ENCODE peak calls at places on chromosomes 12 and 14, in six cellular contexts. D, R, O, U, T and K are unnamed samples.

GRCh38 chr14:104592292-104592672 is 12.3 kb downstream of the TMEM179 start:
- DNase-seq in O (no peak), T (no peak), D (no peak), R (no peak), U (no peak), K (no peak)

GRCh38 chr12:65646127-65646643 is 178.1 kb upstream of the HMGA2 start:
- DNase-seq in D (no peak), U (no peak), R (no peak), T (no peak), O (no peak), K (no peak)

GRCh38 chr12:96228566-96229248 is 34.5 kb downstream of the ELK3 start:
- DNase-seq in O (no peak), U (no peak), T (no peak), R (no peak), D (no peak), K (no peak)

GRCh38 chr12:130127527-130127908 is 34.7 kb upstream of the FZD10 start:
- DNase-seq in U (no peak), T (no peak), O (no peak), R (peak), D (no peak), K (no peak)

GRCh38 chr14:100856056-100856950 is 30.4 kb downstream of the MEG3 start:
- DNase-seq in U (no peak), R (no peak), T (no peak), O (no peak), D (no peak), K (no peak)

GRCh38 chr14:96821501-96821900 is 24.3 kb downstream of the VRK1 start:
- DNase-seq in R (no peak), T (no peak), U (no peak), O (no peak), D (no peak), K (no peak)

GRCh38 chr14:63436286-63437098 is 106.7 kb downstream of the PPP2R5E start:
- DNase-seq in T (no peak), R (no peak), D (no peak), U (no peak), O (no peak), K (peak)

GRCh38 chr12:106434521-106434920 is 77.0 kb downstream of the POLR3B start:
- DNase-seq in U (no peak), O (no peak), R (no peak), D (no peak), T (no peak), K (no peak)

GRCh38 chr12:63319936-63320633 is 169.1 kb upstream of the AVPR1A start:
- DNase-seq in U (no peak), D (no peak), T (no peak), O (no peak), R (no peak), K (no peak)

GRCh38 chr12:89390802-89391673 is 38.7 kb upstream of the DUSP6 start:
- DNase-seq in T (peak), U (no peak), R (no peak), D (no peak), O (no peak), K (peak)

DNA sequence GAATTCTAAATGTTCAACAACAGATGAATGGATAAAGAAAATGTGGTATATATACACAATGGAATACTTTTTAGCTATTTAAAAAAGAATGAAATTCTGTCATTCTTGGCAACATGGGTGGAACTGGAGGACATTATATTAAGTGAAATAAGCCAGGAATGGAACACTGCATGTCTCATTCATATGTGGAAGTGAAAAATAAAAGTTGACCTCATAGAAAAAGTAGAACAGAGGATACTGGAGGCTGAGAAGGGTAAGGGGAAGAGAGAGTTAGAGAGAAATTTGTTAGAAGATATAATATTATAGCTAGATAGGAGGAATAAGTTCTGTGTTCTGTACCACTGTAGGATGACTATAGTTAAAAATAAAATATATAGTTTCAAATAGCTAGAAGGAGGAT is 35.9 kb upstream of the ZFP36L1 start:
- DNase-seq in R (no peak), T (no peak), U (no peak), O (no peak), D (no peak), K (no peak)
- H3K4ac ChIP-seq in R (no peak), T (no peak), U (no peak), O (no peak), D (no peak), K (no peak)

DNA sequence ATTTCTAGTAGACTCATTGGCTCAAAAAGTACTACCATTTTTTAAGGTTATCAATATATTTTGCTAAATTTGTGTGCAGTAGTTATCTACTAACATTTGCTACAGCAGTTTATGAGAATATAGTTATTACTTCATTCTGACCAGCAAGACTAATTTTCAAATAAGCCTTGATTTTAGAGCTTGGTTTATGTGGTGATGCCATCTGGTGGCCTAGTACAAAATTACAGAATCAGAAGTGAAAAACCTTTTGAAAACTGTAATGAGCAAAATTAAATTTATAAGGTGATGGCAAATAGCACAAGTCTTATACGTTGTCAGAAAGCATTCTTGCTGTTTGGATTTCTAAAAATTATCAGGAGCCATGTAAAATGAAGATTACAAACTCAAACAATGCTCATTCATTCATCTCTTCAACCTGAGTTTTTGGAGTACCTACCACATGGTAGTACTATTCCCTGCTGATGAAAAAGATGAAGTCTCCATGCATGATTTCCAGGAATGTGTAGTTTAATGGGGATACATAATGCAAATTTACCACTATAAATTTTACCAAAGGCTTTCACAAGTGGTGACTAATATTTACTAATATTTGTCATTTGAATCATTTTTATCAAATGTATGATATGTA is 51.0 kb downstream of the MAGOHB start:
- DNase-seq in U (peak), O (no peak), R (peak), D (no peak), T (peak), K (peak)
- H2BK15ac ChIP-seq in U (no peak), O (no peak), R (no peak), D (no peak), T (no peak), K (no peak)

DNA sequence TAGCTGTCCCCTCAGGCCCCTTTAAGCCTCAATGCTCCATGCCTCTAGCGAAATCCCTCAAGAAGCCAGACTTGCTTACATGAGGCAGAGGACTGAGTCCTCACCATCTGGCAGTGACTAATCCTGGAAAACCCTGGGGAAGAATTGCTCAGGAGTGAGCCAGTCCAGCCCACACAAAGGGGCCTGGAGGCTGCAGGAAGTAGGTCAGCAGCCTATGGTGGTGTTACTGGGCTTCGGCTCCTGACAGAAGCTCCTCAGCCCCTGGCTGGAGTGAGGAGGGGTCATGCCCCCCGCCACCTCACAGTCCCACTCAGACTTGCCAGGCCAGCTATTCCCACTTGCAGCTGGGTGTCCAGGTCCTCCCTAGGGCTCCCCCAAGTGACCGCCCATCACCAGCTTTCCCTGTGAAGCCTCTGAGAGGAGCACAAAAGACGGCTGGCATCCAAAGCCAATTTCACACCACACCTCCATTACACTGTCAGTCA is 250.5 kb downstream of the DPF3 start:
- DNase-seq in T (peak), O (peak), U (no peak), R (peak), D (no peak), K (peak)
- H2AK5ac ChIP-seq in T (peak), O (no peak), U (no peak), R (no peak), D (no peak), K (peak)

GRCh38 chr12:115341442-115341841 is 657.5 kb upstream of the TBX3 start:
- DNase-seq in U (no peak), O (no peak), D (no peak), R (peak), T (peak), K (peak)
- H3K4ac ChIP-seq in U (no peak), O (no peak), D (no peak), R (no peak), T (peak), K (no peak)

DNA sequence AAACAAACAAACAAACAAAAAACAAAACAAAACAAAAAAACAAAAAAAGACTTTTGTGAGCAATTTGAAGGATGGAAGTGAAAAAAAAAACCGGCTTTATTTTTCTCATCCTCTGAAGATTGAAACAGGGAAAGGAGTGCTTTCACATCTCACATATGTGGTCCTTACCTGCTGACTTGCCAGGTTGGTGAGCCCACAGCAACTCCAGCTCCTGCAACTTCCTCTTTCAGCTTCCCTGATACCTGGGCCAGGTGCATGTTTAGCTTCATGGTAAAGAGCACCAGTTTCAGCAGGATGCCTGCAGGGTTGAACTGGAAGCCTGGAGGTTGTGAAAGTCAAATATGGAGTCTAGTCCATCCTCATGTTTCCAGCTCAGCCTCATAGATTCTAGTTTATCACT is 221.2 kb upstream of the OTX2 start:
- DNase-seq in T (no peak), D (no peak), U (no peak), O (no peak), R (no peak), K (no peak)
- H2BK15ac ChIP-seq in T (no peak), D (no peak), U (no peak), O (no peak), R (no peak), K (no peak)

GRCh38 chr14:81418057-81418790 is 18.1 kb upstream of the STON2 start:
- DNase-seq in U (no peak), D (no peak), O (no peak), R (no peak), T (no peak), K (no peak)

GRCh38 chr14:81414123-81414522 is 14.0 kb upstream of the STON2 start:
- DNase-seq in D (no peak), U (no peak), T (no peak), R (no peak), O (no peak), K (no peak)

GRCh38 chr14:81416981-81417380 is 16.9 kb upstream of the STON2 start:
- DNase-seq in D (no peak), T (no peak), U (no peak), O (no peak), R (no peak), K (no peak)

GRCh38 chr14:81415781-81416180 is 15.7 kb upstream of the STON2 start:
- DNase-seq in T (no peak), R (no peak), O (no peak), D (no peak), U (no peak), K (no peak)

DNA sequence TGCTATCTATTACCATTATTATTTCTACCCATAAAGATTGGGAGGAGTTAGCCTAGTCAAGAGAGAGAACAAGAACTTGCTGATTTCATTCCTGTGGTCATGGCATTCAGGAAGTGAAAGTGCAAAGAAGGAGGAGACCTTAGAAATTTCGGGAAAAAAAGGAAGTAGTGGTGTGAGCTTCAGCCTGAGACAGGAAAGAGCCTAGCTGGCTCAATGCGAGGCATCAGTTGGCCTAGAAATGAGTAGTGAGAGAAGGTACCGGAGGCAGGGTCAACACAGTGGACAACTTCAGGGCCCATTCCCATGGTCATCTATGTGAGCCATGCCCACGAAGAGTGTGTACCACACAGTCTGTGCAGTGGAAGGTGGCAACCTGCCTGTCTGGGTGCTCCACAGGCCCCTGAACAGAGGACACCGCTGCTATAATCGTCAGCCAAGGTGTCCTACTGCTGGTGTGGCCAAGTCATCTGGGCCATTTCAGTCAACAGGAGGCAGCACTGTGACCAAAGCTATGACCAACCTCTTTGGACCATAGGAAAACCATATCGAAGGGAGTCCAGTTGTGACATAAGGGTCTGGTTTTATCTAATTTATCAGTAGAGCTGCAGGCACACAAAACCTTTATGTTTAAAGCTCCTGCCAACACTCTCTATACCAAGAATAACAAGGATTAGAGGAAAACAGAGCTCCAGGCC is 16.3 kb upstream of the STON2 start:
- DNase-seq in D (no peak), U (no peak), R (no peak), O (no peak), T (no peak), K (no peak)
- H2AK5ac ChIP-seq in D (no peak), U (no peak), R (no peak), O (no peak), T (no peak), K (no peak)

DNA sequence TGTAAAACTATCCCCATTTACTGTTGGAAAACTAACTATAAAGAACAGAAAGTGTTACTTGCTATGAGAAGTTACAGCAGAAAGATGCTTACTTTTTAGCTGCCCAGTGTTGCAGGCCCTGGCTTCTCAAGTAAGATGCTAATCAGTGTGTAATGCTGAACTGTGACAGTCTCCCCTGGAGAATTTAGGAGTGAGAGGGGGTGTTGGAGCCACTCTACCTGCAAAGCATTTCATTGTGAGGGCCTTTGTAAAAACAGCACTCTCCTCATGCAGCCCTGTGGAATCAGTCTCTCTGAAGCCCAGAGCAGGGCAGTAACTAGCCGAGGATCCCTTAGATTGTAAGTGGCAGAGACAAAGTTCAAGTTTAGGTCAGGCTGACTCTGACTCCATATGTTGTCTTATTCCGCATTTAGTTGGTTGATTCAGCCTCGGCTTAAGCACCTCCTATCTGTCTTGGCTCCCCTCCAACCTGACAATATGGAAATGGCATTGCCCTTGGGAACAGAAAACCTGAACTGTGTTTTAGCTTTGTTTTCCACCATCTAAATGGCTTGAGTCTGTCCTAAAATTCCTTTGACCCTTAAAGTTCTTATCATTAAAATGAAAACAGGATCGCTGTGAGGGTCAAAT is 141.3 kb downstream of the PRKCH start:
- DNase-seq in T (peak), D (no peak), R (no peak), O (no peak), U (no peak), K (peak)
- H3K4ac ChIP-seq in T (peak), D (no peak), R (no peak), O (no peak), U (no peak), K (no peak)

GRCh38 chr12:131383741-131384543 is 326.9 kb upstream of the SFSWAP start:
- DNase-seq in D (peak), R (no peak), T (no peak), U (no peak), O (no peak), K (no peak)

GRCh38 chr12:131380220-131380957 is 330.5 kb upstream of the SFSWAP start:
- DNase-seq in T (no peak), U (no peak), R (no peak), O (no peak), D (peak), K (no peak)

GRCh38 chr12:131380961-131381705 is 329.8 kb upstream of the SFSWAP start:
- DNase-seq in T (no peak), U (no peak), R (peak), D (no peak), O (no peak), K (no peak)

GRCh38 chr12:131383291-131383690 is 327.6 kb upstream of the SFSWAP start:
- DNase-seq in O (no peak), U (no peak), D (peak), T (no peak), R (no peak), K (no peak)

GRCh38 chr12:131381716-131382430 is 329.0 kb upstream of the SFSWAP start:
- DNase-seq in R (no peak), D (peak), T (no peak), O (no peak), U (no peak), K (no peak)
- H2BK15ac ChIP-seq in R (no peak), D (no peak), T (no peak), O (peak), U (peak), K (no peak)